ENCODE peak calls at places on chromosomes 1 and 21, in four cellular contexts. A is skeletal muscle cell, C is GM04504, M is T-cell. P is an unnamed sample.
A peak's percentile ranks its signal among the peaks of the same experiment; 100 is the strongest.

GRCh38 chr1:231481289-231481688 is 47.2 kb upstream of the TSNAX start:
- DNase-seq in A (no peak), C (no peak), M (no peak), P (no peak)

GRCh38 chr1:43881415-43881814 is 52.2 kb upstream of the ARTN start:
- DNase-seq in A (no peak), C (no peak), M (no peak), P (peak; percentile 64)

GRCh38 chr1:1181129-1181937 is 7.7 kb downstream of the TTLL10 start:
- DNase-seq in A (no peak), C (no peak), M (no peak), P (peak; percentile 7)

GRCh38 chr21:41171210-41171609 is 3.2 kb downstream of the BACE2 start:
- DNase-seq in A (no peak), C (no peak), M (no peak), P (no peak)

GRCh38 chr1:97903626-97904025 is 17.2 kb downstream of the DPYD start:
- DNase-seq in A (no peak), C (no peak), M (no peak), P (peak; percentile 11)

GRCh38 chr1:220698607-220699016 is 8.4 kb downstream of the C1orf115 start:
- DNase-seq in A (no peak), C (no peak), M (no peak), P (no peak)

GRCh38 chr1:108590947-108591346 is 31.0 kb downstream of the EEIG2 start:
- DNase-seq in A (peak; percentile 72), C (peak; percentile 89), M (no peak), P (peak; percentile 79)

GRCh38 chr1:216221260-216221700 is 202.0 kb downstream of the USH2A start:
- DNase-seq in A (peak; percentile 57), C (peak; percentile 71), M (no peak), P (peak; percentile 90)

GRCh38 chr1:59185163-59185855 is 111.6 kb upstream of the FGGY start:
- DNase-seq in A (no peak), C (no peak), M (no peak), P (peak; percentile 50)

GRCh38 chr1:44640178-44640865 is 34.0 kb downstream of the TMEM53 start:
- DNase-seq in A (no peak), C (no peak), M (no peak), P (no peak)